ENCODE peak calls at places on chromosomes 12 and 14, in eight cellular contexts. S is LoVo; Z is coronary artery; G is activated CD8-positive, alpha-beta T cell treated with anti-CD3 and anti-CD28 coated beads, Interleukin-2, amount 10 ng/mL, durations not matched to agents 7 days and 5 days; W is endothelial cell of umbilical vein; H is K562; F is activated CD8-positive, alpha-beta memory T cell treated with anti-CD3 and anti-CD28 coated beads, Interleukin-2, amount 50 U/mL, for 48 hours; N is NCI-H510A treated with DMSO at 0.1 percent for 48 hours. C is an unnamed sample.

GRCh38 chr12:7835766-7836165 is 36.9 kb downstream of the SLC2A14 start:
- DNase-seq in S (no peak), Z (no peak), G (no peak), W (no peak), H (no peak), F (no peak), N (no peak), C (no peak)

GRCh38 chr12:48901278-48901677 is 24.0 kb downstream of the FKBP11 start:
- DNase-seq in S (no peak), Z (no peak), G (no peak), W (no peak), H (no peak), F (no peak), N (no peak), C (peak)

GRCh38 chr14:88962356-88962755 is 137.9 kb downstream of the TTC8 start:
- DNase-seq in S (no peak), Z (no peak), G (no peak), W (no peak), H (no peak), F (no peak), N (no peak), C (no peak)

GRCh38 chr14:73249108-73249507 is 11.8 kb downstream of the PAPLN start:
- DNase-seq in S (no peak), Z (no peak), G (no peak), W (no peak), H (no peak), F (no peak), N (no peak), C (no peak)

GRCh38 chr14:100428727-100429126 is 105.6 kb downstream of the SLC25A47 start:
- DNase-seq in S (no peak), Z (no peak), G (no peak), W (no peak), H (no peak), F (no peak), N (no peak), C (peak)

GRCh38 chr14:94050231-94050880 is 24.2 kb downstream of the OTUB2 start:
- DNase-seq in S (no peak), Z (peak), G (no peak), W (no peak), H (no peak), F (peak), N (no peak), C (no peak)

GRCh38 chr12:50282581-50283229 is 615 bp downstream of the LIMA1 start:
- DNase-seq in S (peak), Z (no peak), G (no peak), W (peak), H (no peak), F (no peak), N (no peak), C (peak)

GRCh38 chr14:59022144-59022543 is 166.3 kb upstream of the DAAM1 start:
- DNase-seq in S (no peak), Z (no peak), G (no peak), W (no peak), H (no peak), F (no peak), N (no peak), C (peak)

GRCh38 chr12:3341594-3341993 is 149.4 kb upstream of the PRMT8 start:
- DNase-seq in S (no peak), Z (no peak), G (no peak), W (no peak), H (no peak), F (no peak), N (peak), C (peak)

GRCh38 chr14:36438883-36439282 is 81.1 kb downstream of the NKX2-1 start:
- DNase-seq in S (no peak), Z (no peak), G (no peak), W (no peak), H (no peak), F (no peak), N (peak), C (no peak)

GRCh38 chr12:47576256-47576655 is 129.6 kb downstream of the RPAP3 start:
- DNase-seq in S (no peak), Z (no peak), G (no peak), W (no peak), H (no peak), F (no peak), N (no peak), C (no peak)

GRCh38 chr14:61568572-61569011 is 126.7 kb upstream of the HIF1A start:
- DNase-seq in S (no peak), Z (no peak), G (peak), W (no peak), H (no peak), F (peak), N (peak), C (no peak)

GRCh38 chr14:59133709-59134108 is 54.8 kb upstream of the DAAM1 start:
- DNase-seq in S (no peak), Z (no peak), G (no peak), W (no peak), H (no peak), F (no peak), N (no peak), C (no peak)

GRCh38 chr12:101823039-101823438 is 7.7 kb downstream of the GNPTAB start:
- DNase-seq in S (no peak), Z (no peak), G (no peak), W (no peak), H (no peak), F (no peak), N (no peak), C (no peak)

GRCh38 chr12:52277486-52278245 is 3.2 kb downstream of the KRT86 start:
- DNase-seq in S (peak), Z (peak), G (no peak), W (no peak), H (no peak), F (peak), N (peak), C (no peak)

C was measured in bronchial epithelial cell.